ENCODE peak calls at places on chromosomes 13 and 19, in four cellular contexts. One of them, this sample, is unnamed.

GRCh38 chr13:96053003-96053703 is at the start of gene UGGT2:
- DNase-seq in left ventricle myocardium inferior: peak; percentile 96
- DNase-seq in left lung: peak; percentile 95
- DNase-seq in fibroblast of pulmonary artery: peak; percentile 96
- DNase-seq in this sample: peak; percentile 94

GRCh38 chr19:55441319-55441691 is 1.8 kb downstream of the SHISA7 start:
- DNase-seq in left ventricle myocardium inferior: no peak
- DNase-seq in left lung: no peak
- DNase-seq in fibroblast of pulmonary artery: no peak
- DNase-seq in this sample: no peak

GRCh38 chr19:40465025-40465780 is at the start of gene BLVRB:
- DNase-seq in left ventricle myocardium inferior: no peak
- DNase-seq in left lung: no peak
- DNase-seq in fibroblast of pulmonary artery: peak; percentile 77
- DNase-seq in this sample: peak; percentile 63

GRCh38 chr19:52231154-52231565 is 38.2 kb upstream of the ZNF766 start:
- DNase-seq in left ventricle myocardium inferior: no peak
- DNase-seq in left lung: no peak
- DNase-seq in fibroblast of pulmonary artery: peak; percentile 24
- DNase-seq in this sample: no peak

GRCh38 chr13:114027046-114027760 is 53.3 kb upstream of the C13orf46 start:
- DNase-seq in left ventricle myocardium inferior: peak; percentile 66
- DNase-seq in left lung: no peak
- DNase-seq in fibroblast of pulmonary artery: no peak
- DNase-seq in this sample: peak; percentile 35

GRCh38 chr13:110965038-110965754 is 50.3 kb upstream of the ANKRD10 start:
- DNase-seq in left ventricle myocardium inferior: no peak
- DNase-seq in left lung: no peak
- DNase-seq in fibroblast of pulmonary artery: peak; percentile 59
- DNase-seq in this sample: peak; percentile 58

GRCh38 chr19:18456974-18457373 is 19.0 kb upstream of the ISYNA1 start:
- DNase-seq in left ventricle myocardium inferior: peak; percentile 63
- DNase-seq in left lung: no peak
- DNase-seq in fibroblast of pulmonary artery: no peak
- DNase-seq in this sample: no peak

GRCh38 chr13:94389544-94390351 is 89.7 kb downstream of the DCT start:
- DNase-seq in left ventricle myocardium inferior: no peak
- DNase-seq in left lung: no peak
- DNase-seq in fibroblast of pulmonary artery: peak; percentile 18
- DNase-seq in this sample: no peak

GRCh38 chr13:99331881-99332293 is 24.7 kb upstream of the GPR183 start:
- DNase-seq in left ventricle myocardium inferior: no peak
- DNase-seq in left lung: no peak
- DNase-seq in fibroblast of pulmonary artery: no peak
- DNase-seq in this sample: peak; percentile 18

GRCh38 chr19:40862785-40863184 is 12.5 kb upstream of the CYP2A6 start:
- DNase-seq in left ventricle myocardium inferior: no peak
- DNase-seq in left lung: no peak
- DNase-seq in fibroblast of pulmonary artery: peak; percentile 27
- DNase-seq in this sample: no peak

GRCh38 chr19:55369651-55370304 is 485 bp downstream of the IL11 start:
- DNase-seq in left ventricle myocardium inferior: no peak
- DNase-seq in left lung: no peak
- DNase-seq in fibroblast of pulmonary artery: peak; percentile 60
- DNase-seq in this sample: peak; percentile 66

GRCh38 chr19:58346961-58347929 is 6.0 kb downstream of the A1BG start:
- DNase-seq in left ventricle myocardium inferior: peak; percentile 60
- DNase-seq in left lung: peak; percentile 69
- DNase-seq in fibroblast of pulmonary artery: peak; percentile 57
- DNase-seq in this sample: peak; percentile 73

GRCh38 chr19:18832331-18833140 is 777 bp downstream of the UPF1 start:
- DNase-seq in left ventricle myocardium inferior: no peak
- DNase-seq in left lung: no peak
- DNase-seq in fibroblast of pulmonary artery: no peak
- DNase-seq in this sample: no peak

GRCh38 chr13:79663420-79663819 is 182.5 kb downstream of the NDFIP2 start:
- DNase-seq in left ventricle myocardium inferior: no peak
- DNase-seq in left lung: no peak
- DNase-seq in fibroblast of pulmonary artery: no peak
- DNase-seq in this sample: no peak

GRCh38 chr19:4391701-4392543 is 8.4 kb downstream of the SH3GL1 start:
- DNase-seq in left ventricle myocardium inferior: peak; percentile 53
- DNase-seq in left lung: no peak
- DNase-seq in fibroblast of pulmonary artery: peak; percentile 79
- DNase-seq in this sample: peak; percentile 77

GRCh38 chr19:19418548-19419260 is 13.2 kb downstream of the GATAD2A start:
- DNase-seq in left ventricle myocardium inferior: no peak
- DNase-seq in left lung: no peak
- DNase-seq in fibroblast of pulmonary artery: no peak
- DNase-seq in this sample: peak; percentile 18

GRCh38 chr19:51018745-51019543 is 565 bp downstream of the KLK10 start:
- DNase-seq in left ventricle myocardium inferior: no peak
- DNase-seq in left lung: no peak
- DNase-seq in fibroblast of pulmonary artery: peak; percentile 6
- DNase-seq in this sample: no peak

GRCh38 chr19:33752018-33752790 is 44.5 kb upstream of the KCTD15 start:
- DNase-seq in left ventricle myocardium inferior: no peak
- DNase-seq in left lung: no peak
- DNase-seq in fibroblast of pulmonary artery: no peak
- DNase-seq in this sample: no peak

GRCh38 chr19:50889638-50890037 is 16.4 kb downstream of the KLK2 start:
- DNase-seq in left ventricle myocardium inferior: no peak
- DNase-seq in left lung: no peak
- DNase-seq in fibroblast of pulmonary artery: no peak
- DNase-seq in this sample: no peak

GRCh38 chr19:3132971-3133792 is 2.7 kb upstream of the GNA15 start:
- DNase-seq in left ventricle myocardium inferior: no peak
- DNase-seq in left lung: peak; percentile 78
- DNase-seq in fibroblast of pulmonary artery: peak; percentile 24
- DNase-seq in this sample: peak; percentile 81

GRCh38 chr13:73914119-73914518 is 220.1 kb downstream of the KLF12 start:
- DNase-seq in left ventricle myocardium inferior: no peak
- DNase-seq in left lung: no peak
- DNase-seq in fibroblast of pulmonary artery: peak; percentile 16
- DNase-seq in this sample: peak; percentile 13

GRCh38 chr13:113443991-113444390 is 9.3 kb downstream of the ADPRHL1 start:
- DNase-seq in left ventricle myocardium inferior: no peak
- DNase-seq in left lung: no peak
- DNase-seq in fibroblast of pulmonary artery: no peak
- DNase-seq in this sample: no peak

GRCh38 chr13:67943116-67943515 is 713.0 kb upstream of the PCDH9 start:
- DNase-seq in left ventricle myocardium inferior: no peak
- DNase-seq in left lung: no peak
- DNase-seq in fibroblast of pulmonary artery: no peak
- DNase-seq in this sample: peak; percentile 32

GRCh38 chr13:55000043-55000442 is 1971.4 kb downstream of the OLFM4 start:
- DNase-seq in left ventricle myocardium inferior: no peak
- DNase-seq in left lung: no peak
- DNase-seq in fibroblast of pulmonary artery: no peak
- DNase-seq in this sample: no peak

GRCh38 chr13:27359203-27359821 is 65.1 kb upstream of the GTF3A start:
- DNase-seq in left ventricle myocardium inferior: peak; percentile 53
- DNase-seq in left lung: peak; percentile 56
- DNase-seq in fibroblast of pulmonary artery: peak; percentile 81
- DNase-seq in this sample: peak; percentile 69

GRCh38 chr13:31442605-31443004 is 242.8 kb downstream of the B3GLCT start:
- DNase-seq in left ventricle myocardium inferior: no peak
- DNase-seq in left lung: no peak
- DNase-seq in fibroblast of pulmonary artery: no peak
- DNase-seq in this sample: no peak

GRCh38 chr13:42337808-42338600 is 66.1 kb downstream of the AKAP11 start:
- DNase-seq in left ventricle myocardium inferior: no peak
- DNase-seq in left lung: no peak
- DNase-seq in fibroblast of pulmonary artery: no peak
- DNase-seq in this sample: peak; percentile 20

GRCh38 chr13:50909605-50910482 is at the start of gene RNASEH2B:
- DNase-seq in left ventricle myocardium inferior: peak; percentile 78
- DNase-seq in left lung: peak; percentile 76
- DNase-seq in fibroblast of pulmonary artery: peak; percentile 62
- DNase-seq in this sample: peak; percentile 68

GRCh38 chr13:76425930-76426329 is 460.3 kb downstream of the KCTD12 start:
- DNase-seq in left ventricle myocardium inferior: no peak
- DNase-seq in left lung: no peak
- DNase-seq in fibroblast of pulmonary artery: peak; percentile 89
- DNase-seq in this sample: peak; percentile 76

GRCh38 chr19:47826800-47827199 is 5.1 kb downstream of the CRX start:
- DNase-seq in left ventricle myocardium inferior: no peak
- DNase-seq in left lung: no peak
- DNase-seq in fibroblast of pulmonary artery: no peak
- DNase-seq in this sample: no peak

GRCh38 chr19:46748325-46749109 is 2.3 kb upstream of the STRN4 start:
- DNase-seq in left ventricle myocardium inferior: peak; percentile 59
- DNase-seq in left lung: no peak
- DNase-seq in fibroblast of pulmonary artery: peak; percentile 79
- DNase-seq in this sample: no peak

GRCh38 chr19:46082728-46083050 is 41.8 kb downstream of the IGFL3 start:
- DNase-seq in left ventricle myocardium inferior: no peak
- DNase-seq in left lung: no peak
- DNase-seq in fibroblast of pulmonary artery: no peak
- DNase-seq in this sample: peak; percentile 35

GRCh38 chr19:46955114-46955812 is 64.4 kb upstream of the NPAS1 start:
- DNase-seq in left ventricle myocardium inferior: no peak
- DNase-seq in left lung: no peak
- DNase-seq in fibroblast of pulmonary artery: peak; percentile 52
- DNase-seq in this sample: no peak

GRCh38 chr19:41886761-41887710 is 4.1 kb downstream of the ARHGEF1 start:
- DNase-seq in left ventricle myocardium inferior: no peak
- DNase-seq in left lung: no peak
- DNase-seq in fibroblast of pulmonary artery: no peak
- DNase-seq in this sample: no peak

GRCh38 chr19:45166723-45167252 is 6.0 kb upstream of the NKPD1 start:
- DNase-seq in left ventricle myocardium inferior: peak; percentile 29
- DNase-seq in left lung: no peak
- DNase-seq in fibroblast of pulmonary artery: no peak
- DNase-seq in this sample: no peak

DNA sequence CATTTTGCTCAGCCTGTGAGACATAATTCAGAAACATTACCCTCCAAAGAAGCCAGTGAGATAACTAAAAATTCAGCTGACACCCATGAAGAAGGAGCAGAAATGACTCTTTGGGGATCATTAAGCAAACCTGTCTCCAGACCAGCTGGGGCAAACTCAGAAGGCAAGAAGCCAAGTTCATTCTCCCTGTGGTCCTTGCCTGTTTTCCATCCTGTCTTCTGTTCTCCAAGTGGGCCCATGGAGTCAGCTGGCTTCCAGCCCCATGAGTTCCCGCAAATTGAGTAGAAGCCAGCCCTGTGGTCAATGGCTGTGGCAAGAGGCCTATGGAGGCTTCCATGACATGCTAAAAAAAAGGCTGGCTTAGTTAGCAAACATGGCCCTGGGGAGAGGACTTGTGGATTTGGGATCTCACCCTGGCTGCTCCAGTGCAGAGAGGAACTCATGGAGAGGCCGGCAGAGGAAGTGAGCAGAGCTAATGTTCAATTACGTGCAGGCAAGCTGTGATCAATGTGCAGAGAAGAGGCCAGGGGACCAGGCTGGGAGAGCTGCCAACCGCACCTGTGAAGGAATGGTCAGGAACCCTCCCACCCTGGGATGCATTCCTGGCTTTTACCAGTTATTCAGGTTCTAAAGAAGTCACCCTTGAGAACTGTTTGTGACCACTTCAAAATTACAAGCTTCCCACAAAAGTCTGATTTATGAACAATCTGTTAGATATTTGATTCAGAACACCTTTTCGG is 229.1 kb downstream of the TSHZ3 start:
- DNase-seq in left ventricle myocardium inferior: no peak
- DNase-seq in left lung: no peak
- DNase-seq in fibroblast of pulmonary artery: no peak
- DNase-seq in this sample: peak; percentile 24
- TF ChIP-seq CTCF in left ventricle myocardium inferior: no peak
- TF ChIP-seq CTCF in left lung: no peak
- TF ChIP-seq CTCF in fibroblast of pulmonary artery: no peak
- TF ChIP-seq CTCF in this sample: no peak

GRCh38 chr19:13153627-13154240 is 3.5 kb downstream of the IER2 start:
- DNase-seq in left ventricle myocardium inferior: no peak
- DNase-seq in left lung: no peak
- DNase-seq in fibroblast of pulmonary artery: peak; percentile 49
- DNase-seq in this sample: peak; percentile 49
- TF ChIP-seq CTCF in left ventricle myocardium inferior: peak; percentile 9
- TF ChIP-seq CTCF in left lung: no peak
- TF ChIP-seq CTCF in fibroblast of pulmonary artery: no peak
- TF ChIP-seq CTCF in this sample: peak; percentile 9

GRCh38 chr13:45464687-45465453 is at the start of gene COG3:
- DNase-seq in left ventricle myocardium inferior: peak; percentile 94
- DNase-seq in left lung: peak; percentile 94
- DNase-seq in fibroblast of pulmonary artery: peak; percentile 98
- DNase-seq in this sample: peak; percentile 97

GRCh38 chr13:45468676-45469075 is 3.9 kb downstream of the COG3 start:
- DNase-seq in left ventricle myocardium inferior: no peak
- DNase-seq in left lung: no peak
- DNase-seq in fibroblast of pulmonary artery: no peak
- DNase-seq in this sample: no peak

GRCh38 chr13:45466359-45466758 is 1.6 kb downstream of the COG3 start:
- DNase-seq in left ventricle myocardium inferior: no peak
- DNase-seq in left lung: no peak
- DNase-seq in fibroblast of pulmonary artery: no peak
- DNase-seq in this sample: no peak

GRCh38 chr13:45464141-45464686 is 525 bp upstream of the COG3 start:
- DNase-seq in left ventricle myocardium inferior: no peak
- DNase-seq in left lung: no peak
- DNase-seq in fibroblast of pulmonary artery: no peak
- DNase-seq in this sample: no peak
- TF ChIP-seq CTCF in left ventricle myocardium inferior: peak; percentile 64
- TF ChIP-seq CTCF in left lung: no peak
- TF ChIP-seq CTCF in fibroblast of pulmonary artery: peak; percentile 53
- TF ChIP-seq CTCF in this sample: peak; percentile 29

GRCh38 chr19:10768936-10769335 is 51.1 kb downstream of the DNM2 start:
- DNase-seq in left ventricle myocardium inferior: no peak
- DNase-seq in left lung: no peak
- DNase-seq in fibroblast of pulmonary artery: no peak
- DNase-seq in this sample: no peak

GRCh38 chr19:10766681-10767201 is 48.9 kb downstream of the DNM2 start:
- DNase-seq in left ventricle myocardium inferior: peak; percentile 49
- DNase-seq in left lung: no peak
- DNase-seq in fibroblast of pulmonary artery: peak; percentile 60
- DNase-seq in this sample: peak; percentile 40

GRCh38 chr19:10767726-10768125 is 49.8 kb downstream of the DNM2 start:
- DNase-seq in left ventricle myocardium inferior: no peak
- DNase-seq in left lung: no peak
- DNase-seq in fibroblast of pulmonary artery: no peak
- DNase-seq in this sample: no peak

GRCh38 chr19:10768369-10768768 is 50.5 kb downstream of the DNM2 start:
- DNase-seq in left ventricle myocardium inferior: no peak
- DNase-seq in left lung: no peak
- DNase-seq in fibroblast of pulmonary artery: no peak
- DNase-seq in this sample: no peak

GRCh38 chr19:10769533-10770491 is 51.9 kb downstream of the DNM2 start:
- DNase-seq in left ventricle myocardium inferior: peak; percentile 80
- DNase-seq in left lung: no peak
- DNase-seq in fibroblast of pulmonary artery: peak; percentile 31
- DNase-seq in this sample: no peak
- TF ChIP-seq CTCF in left ventricle myocardium inferior: peak; percentile 47
- TF ChIP-seq CTCF in left lung: no peak
- TF ChIP-seq CTCF in fibroblast of pulmonary artery: no peak
- TF ChIP-seq CTCF in this sample: peak; percentile 19

This sample was measured in astrocyte of the spinal cord.